ENCODE peak calls at places on chromosomes 7 and 10, in nine cellular contexts. T is psoas muscle, Q is testis, V is left ventricle myocardium inferior, D is Caco-2, I is thoracic aorta, X is neuronal stem cell, H is neural progenitor cell, M is tibial nerve. B is an unnamed sample. For H3K27me3, the result is how much of the 10 kb centered on the place peaks cover.

GRCh38 chr7:27777662-27778061 is 37.7 kb downstream of the TAX1BP1 start:
- DNase-seq in T (no peak), Q (no peak), V (no peak), D (no peak), I (no peak), X (no peak), H (no peak), M (no peak), B (no peak)

GRCh38 chr7:125136755-125137547 is 207.3 kb upstream of the POT1 start:
- DNase-seq in T (no peak), Q (no peak), V (no peak), D (no peak), I (no peak), X (no peak), H (no peak), M (no peak), B (no peak)

GRCh38 chr7:34657632-34658268 is at the start of gene NPSR1:
- DNase-seq in T (no peak), Q (no peak), V (no peak), D (no peak), I (no peak), X (no peak), H (no peak), M (no peak), B (no peak)

GRCh38 chr7:148693651-148694050 is 5.1 kb upstream of the CUL1 start:
- DNase-seq in T (no peak), Q (no peak), V (no peak), D (no peak), I (no peak), X (no peak), H (no peak), M (no peak), B (no peak)

GRCh38 chr7:44978511-44979366 is at the start of gene MYO1G:
- DNase-seq in T (no peak), Q (no peak), V (peak), D (no peak), I (no peak), X (no peak), H (no peak), M (no peak), B (peak)

GRCh38 chr10:133370026-133370786 is 2.9 kb downstream of the ECHS1 start:
- DNase-seq in T (no peak), Q (no peak), V (no peak), D (no peak), I (no peak), X (no peak), H (no peak), M (no peak), B (no peak)

GRCh38 chr10:51879238-51879637 is 179.8 kb upstream of the CSTF2T start:
- DNase-seq in T (no peak), Q (no peak), V (no peak), D (no peak), I (peak), X (no peak), H (no peak), M (no peak), B (no peak)

GRCh38 chr10:89391882-89392756 is at the start of gene IFIT1:
- DNase-seq in T (no peak), Q (peak), V (no peak), D (no peak), I (peak), X (no peak), H (peak), M (peak), B (no peak)

GRCh38 chr10:100615911-100616310 is 80.2 kb downstream of the HIF1AN start:
- DNase-seq in T (no peak), Q (no peak), V (no peak), D (no peak), I (no peak), X (no peak), H (no peak), M (no peak), B (no peak)

GRCh38 chr10:99784025-99784730 is 1.7 kb downstream of the ABCC2 start:
- DNase-seq in T (no peak), Q (no peak), V (no peak), D (no peak), I (no peak), X (no peak), H (no peak), M (no peak), B (no peak)

GRCh38 chr7:13803134-13803533 is 186.3 kb downstream of the ETV1 start:
- DNase-seq in T (no peak), Q (no peak), V (no peak), D (no peak), I (no peak), X (no peak), H (no peak), M (no peak), B (no peak)

GRCh38 chr10:132957981-132958885 is 15.9 kb upstream of the CFAP46 start:
- DNase-seq in T (no peak), Q (no peak), V (no peak), D (no peak), I (no peak), X (no peak), H (no peak), M (no peak), B (no peak)

GRCh38 chr7:79673969-79674368 is 220.5 kb upstream of the MAGI2 start:
- DNase-seq in T (no peak), Q (no peak), V (no peak), D (no peak), I (no peak), X (no peak), H (no peak), M (no peak), B (no peak)

GRCh38 chr7:123966936-123967335 is 41.9 kb downstream of the SPAM1 start:
- DNase-seq in T (no peak), Q (peak), V (no peak), D (no peak), I (no peak), X (no peak), H (no peak), M (no peak), B (no peak)

GRCh38 chr10:127196227-127196954 is at the start of gene INSYN2A:
- DNase-seq in T (peak), Q (peak), V (peak), D (no peak), I (no peak), X (peak), H (peak), M (peak), B (no peak)

GRCh38 chr10:125786547-125786946 is 10.9 kb upstream of the MMP21 start:
- DNase-seq in T (no peak), Q (no peak), V (no peak), D (no peak), I (no peak), X (no peak), H (no peak), M (no peak), B (no peak)

GRCh38 chr10:33790506-33791283 is 456.2 kb upstream of the NRP1 start:
- DNase-seq in T (no peak), Q (no peak), V (no peak), D (no peak), I (no peak), X (no peak), H (no peak), M (no peak), B (no peak)
- H3K4me3 ChIP-seq in T (no peak), Q (no peak), V (no peak), D (no peak), I (no peak), X (no peak), H (no peak), M (no peak), B (no peak)

GRCh38 chr10:35643151-35643975 is 1.3 kb upstream of the FZD8 start:
- DNase-seq in T (peak), Q (peak), V (peak), D (peak), I (peak), X (peak), H (peak), M (peak), B (no peak)
- H3K27me3 ChIP-seq in T (under half), Q (under half), V (under half), D (under half), I (under half), X (under half), H (under half), M (under half), B (under half)

GRCh38 chr10:10798543-10799192 is 219.0 kb upstream of the CELF2 start:
- DNase-seq in T (peak), Q (peak), V (peak), D (no peak), I (no peak), X (no peak), H (peak), M (no peak), B (no peak)
- H3K4me3 ChIP-seq in T (peak), Q (peak), V (peak), D (no peak), I (peak), X (no peak), H (peak), M (peak), B (peak)

DNA sequence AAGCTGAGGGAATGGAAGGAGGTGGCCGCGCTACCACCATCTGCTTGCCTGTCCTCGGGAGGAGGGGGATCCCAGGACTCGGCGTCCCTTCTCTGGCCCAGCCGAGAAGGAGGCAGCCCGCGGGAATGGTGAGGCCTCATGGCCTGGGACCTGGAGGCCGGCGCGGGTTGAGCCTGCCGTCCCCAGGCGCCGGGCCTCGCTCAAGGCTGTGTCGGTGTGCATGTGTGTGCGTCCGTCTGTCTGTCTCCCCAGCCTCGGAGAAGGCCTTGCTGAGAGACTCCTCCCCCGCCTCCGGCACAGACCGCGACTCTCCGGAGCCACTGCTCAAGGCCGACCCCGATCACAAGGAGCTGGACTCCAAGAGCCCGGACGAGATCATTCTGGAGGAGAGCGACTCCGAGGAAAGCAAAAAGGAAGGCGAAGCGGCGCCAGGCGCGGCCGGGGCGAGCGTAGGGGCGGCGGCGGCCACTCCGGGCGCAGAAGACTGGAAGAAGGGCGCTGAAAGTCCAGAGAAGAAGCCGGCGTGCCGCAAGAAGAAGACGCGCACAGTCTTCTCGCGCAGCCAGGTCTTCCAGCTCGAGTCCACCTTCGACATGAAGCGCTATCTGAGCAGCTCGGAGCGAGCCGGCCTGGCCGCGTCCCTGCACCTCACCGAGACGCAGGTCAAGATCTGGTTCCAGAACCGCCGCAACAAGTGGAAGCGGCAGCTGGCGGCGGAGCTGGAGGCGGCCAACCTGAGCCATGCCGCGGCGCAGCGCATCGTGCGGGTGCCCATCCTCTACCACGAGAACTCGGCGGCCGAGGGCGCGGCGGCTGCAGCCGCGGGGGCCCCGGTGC is 1.3 kb downstream of the HMX3 start:
- DNase-seq in T (no peak), Q (no peak), V (no peak), D (no peak), I (no peak), X (no peak), H (peak), M (no peak), B (no peak)
- H3K27me3 ChIP-seq in T (half or more), Q (under half), V (half or more), D (under half), I (half or more), X (half or more), H (half or more), M (under half), B (half or more)

GRCh38 chr10:98418596-98419265 is 3.7 kb upstream of the PYROXD2 start:
- DNase-seq in T (no peak), Q (no peak), V (no peak), D (no peak), I (no peak), X (no peak), H (no peak), M (no peak), B (no peak)

GRCh38 chr10:98416589-98416988 is 1.6 kb upstream of the PYROXD2 start:
- DNase-seq in T (no peak), Q (no peak), V (no peak), D (no peak), I (no peak), X (no peak), H (no peak), M (no peak), B (no peak)

GRCh38 chr10:98416989-98417388 is 2.0 kb upstream of the PYROXD2 start:
- DNase-seq in T (no peak), Q (no peak), V (no peak), D (no peak), I (no peak), X (no peak), H (no peak), M (no peak), B (no peak)

GRCh38 chr10:98417973-98418372 is 3.0 kb upstream of the PYROXD2 start:
- DNase-seq in T (no peak), Q (no peak), V (no peak), D (no peak), I (no peak), X (no peak), H (no peak), M (no peak), B (no peak)

DNA sequence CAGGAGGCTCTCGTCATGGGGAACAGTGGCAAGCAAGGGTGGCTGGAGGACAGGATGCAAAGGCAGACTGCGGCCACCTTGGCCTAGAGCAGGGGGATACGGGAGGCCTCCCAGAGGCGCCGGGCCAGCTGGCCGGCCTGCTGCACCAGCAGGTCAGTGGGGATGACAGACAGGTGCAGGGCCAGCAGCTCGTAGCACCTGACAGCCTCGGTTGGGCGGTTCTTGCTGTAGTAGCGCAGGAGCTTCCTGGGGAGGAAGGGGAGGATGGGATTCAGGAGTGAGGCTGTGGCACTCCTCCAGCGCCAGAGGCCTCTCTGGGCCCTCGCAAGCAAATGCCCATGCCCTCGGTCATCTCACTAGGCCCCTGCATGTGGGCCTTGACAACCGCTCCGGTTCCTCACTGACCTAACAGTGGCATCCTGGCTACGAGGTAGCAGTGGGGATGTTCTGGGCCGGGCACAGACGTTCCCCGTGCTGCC is 2.5 kb upstream of the PYROXD2 start:
- DNase-seq in T (no peak), Q (no peak), V (no peak), D (no peak), I (no peak), X (no peak), H (no peak), M (no peak), B (no peak)
- H3K4me3 ChIP-seq in T (no peak), Q (no peak), V (no peak), D (no peak), I (no peak), X (no peak), H (no peak), M (no peak), B (no peak)

GRCh38 chr7:2641406-2642393 is 9.9 kb downstream of the TTYH3 start:
- DNase-seq in T (peak), Q (peak), V (peak), D (peak), I (peak), X (peak), H (peak), M (peak), B (no peak)
- H3K27me3 ChIP-seq in T (under half), Q (under half), V (under half), D (under half), I (under half), X (under half), H (under half), M (under half), B (under half)

DNA sequence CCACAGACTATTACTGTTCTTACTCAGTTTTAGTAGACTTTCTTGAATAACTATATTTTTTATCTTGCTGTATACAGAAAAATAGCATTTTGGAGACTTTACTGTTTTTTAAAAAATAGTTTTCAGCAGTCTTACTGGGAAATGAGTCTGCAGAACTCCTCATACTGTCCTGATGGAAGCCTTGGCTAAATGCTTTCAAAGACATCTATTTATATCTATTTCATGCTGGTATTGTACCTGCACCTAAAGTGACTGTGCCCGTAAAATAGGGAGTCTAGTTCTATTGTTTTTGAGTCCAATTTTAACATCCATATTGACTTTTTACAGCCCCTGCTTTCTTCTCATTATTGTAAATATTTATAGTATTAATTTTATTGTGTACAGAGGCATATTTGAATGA is 288.6 kb upstream of the CDC14C start:
- DNase-seq in T (no peak), Q (no peak), V (no peak), D (no peak), I (no peak), X (no peak), H (no peak), M (no peak), B (no peak)
- H3K4me3 ChIP-seq in T (no peak), Q (no peak), V (no peak), D (no peak), I (no peak), X (no peak), H (no peak), M (no peak), B (no peak)